ENCODE peak calls at places on chromosomes 1 and 21, in nine cellular contexts. Z, A, S, Y, W, R, I, L and B are unnamed samples.

GRCh38 chr1:225691377-225691776 is 38.5 kb upstream of the ENAH start:
- DNase-seq in Z (peak; percentile 71), A (peak; percentile 54), S (no peak), Y (no peak), W (no peak), R (no peak), I (no peak), L (no peak), B (no peak)

GRCh38 chr1:70633004-70633403 is 221.9 kb downstream of the CTH start:
- DNase-seq in Z (no peak), A (no peak), S (no peak), Y (no peak), W (no peak), R (no peak), I (no peak), L (no peak), B (no peak)

GRCh38 chr1:157551694-157552693 is at the start of gene FCRL5:
- DNase-seq in Z (no peak), A (no peak), S (no peak), Y (no peak), W (no peak), R (no peak), I (no peak), L (no peak), B (no peak)

GRCh38 chr1:17369466-17369865 is 2.5 kb upstream of the PADI6 start:
- DNase-seq in Z (no peak), A (no peak), S (no peak), Y (no peak), W (no peak), R (no peak), I (no peak), L (no peak), B (no peak)

GRCh38 chr1:80424249-80424648 is 1376.5 kb upstream of the ADGRL2 start:
- DNase-seq in Z (no peak), A (no peak), S (no peak), Y (no peak), W (no peak), R (no peak), I (no peak), L (no peak), B (no peak)

GRCh38 chr1:55055084-55055882 is 15.9 kb downstream of the PCSK9 start:
- DNase-seq in Z (no peak), A (no peak), S (no peak), Y (no peak), W (no peak), R (no peak), I (no peak), L (no peak), B (no peak)

GRCh38 chr1:188022661-188023060 is 1193.9 kb downstream of the PLA2G4A start:
- DNase-seq in Z (no peak), A (no peak), S (no peak), Y (no peak), W (no peak), R (no peak), I (no peak), L (no peak), B (no peak)

GRCh38 chr1:190479028-190479427 is 1.4 kb upstream of the BRINP3 start:
- DNase-seq in Z (peak; percentile 17), A (no peak), S (no peak), Y (no peak), W (no peak), R (no peak), I (no peak), L (no peak), B (no peak)

GRCh38 chr1:11150326-11150725 is 38.8 kb upstream of the ANGPTL7 start:
- DNase-seq in Z (no peak), A (no peak), S (no peak), Y (no peak), W (no peak), R (no peak), I (no peak), L (no peak), B (no peak)

GRCh38 chr1:13965770-13966398 is 265.9 kb downstream of the PRDM2 start:
- DNase-seq in Z (peak; percentile 2), A (peak; percentile 16), S (peak; percentile 21), Y (no peak), W (peak; percentile 79), R (no peak), I (no peak), L (no peak), B (no peak)

GRCh38 chr1:228074954-228075730 is 7.4 kb upstream of the ARF1 start:
- DNase-seq in Z (no peak), A (no peak), S (no peak), Y (no peak), W (no peak), R (no peak), I (peak; percentile 45), L (no peak), B (no peak)

GRCh38 chr1:18463984-18464664 is 16.6 kb upstream of the KLHDC7A start:
- DNase-seq in Z (no peak), A (no peak), S (no peak), Y (no peak), W (no peak), R (no peak), I (no peak), L (no peak), B (no peak)

GRCh38 chr1:3597599-3597964 is 13.7 kb downstream of the MEGF6 start:
- DNase-seq in Z (no peak), A (no peak), S (no peak), Y (no peak), W (no peak), R (no peak), I (no peak), L (no peak), B (no peak)

GRCh38 chr1:203402609-203403337 is 51.9 kb upstream of the FMOD start:
- DNase-seq in Z (peak; percentile 95), A (peak; percentile 82), S (peak; percentile 77), Y (no peak), W (no peak), R (no peak), I (no peak), L (no peak), B (peak; percentile 15)

GRCh38 chr21:42146251-42146805 is 72.6 kb upstream of the ABCG1 start:
- DNase-seq in Z (no peak), A (no peak), S (no peak), Y (no peak), W (no peak), R (no peak), I (no peak), L (no peak), B (no peak)

GRCh38 chr1:104125935-104126334 is 376.2 kb downstream of the AMY1C start:
- DNase-seq in Z (no peak), A (no peak), S (no peak), Y (no peak), W (no peak), R (no peak), I (no peak), L (no peak), B (no peak)

GRCh38 chr1:217087981-217088380 is 364.8 kb upstream of the ESRRG start:
- DNase-seq in Z (no peak), A (no peak), S (no peak), Y (no peak), W (no peak), R (no peak), I (no peak), L (no peak), B (no peak)

GRCh38 chr1:214902636-214903320 is 179.8 kb upstream of the KCNK2 start:
- DNase-seq in Z (peak; percentile 58), A (no peak), S (no peak), Y (no peak), W (no peak), R (no peak), I (no peak), L (no peak), B (no peak)

GRCh38 chr1:181179980-181180964 is 91.8 kb downstream of the IER5 start:
- DNase-seq in Z (peak; percentile 48), A (no peak), S (peak; percentile 77), Y (no peak), W (peak; percentile 48), R (peak; percentile 78), I (no peak), L (no peak), B (no peak)

GRCh38 chr1:206510371-206510770 is 3.0 kb downstream of the RASSF5 start:
- DNase-seq in Z (no peak), A (no peak), S (no peak), Y (no peak), W (no peak), R (no peak), I (no peak), L (no peak), B (no peak)

GRCh38 chr1:171257207-171258052 is 9.1 kb downstream of the FMO1 start:
- DNase-seq in Z (no peak), A (no peak), S (no peak), Y (no peak), W (no peak), R (no peak), I (no peak), L (no peak), B (no peak)

GRCh38 chr1:214581785-214582184 is 21.2 kb upstream of the CENPF start:
- DNase-seq in Z (peak; percentile 56), A (peak; percentile 44), S (no peak), Y (no peak), W (no peak), R (no peak), I (no peak), L (no peak), B (no peak)

GRCh38 chr1:226310123-226310540 is 1.2 kb upstream of the LIN9 start:
- DNase-seq in Z (no peak), A (no peak), S (no peak), Y (no peak), W (no peak), R (no peak), I (no peak), L (no peak), B (no peak)

GRCh38 chr1:176118985-176119384 is 88.1 kb downstream of the COP1 start:
- DNase-seq in Z (peak; percentile 12), A (no peak), S (no peak), Y (no peak), W (no peak), R (no peak), I (no peak), L (no peak), B (no peak)

GRCh38 chr1:85289207-85289847 is 12.9 kb upstream of the BCL10 start:
- DNase-seq in Z (peak; percentile 89), A (peak; percentile 51), S (no peak), Y (no peak), W (peak; percentile 76), R (no peak), I (no peak), L (no peak), B (no peak)